ENCODE peak calls at places on chromosomes 1 and 21, in eight cellular contexts. E is effector memory CD8-positive, alpha-beta T cell; N is amniotic stem cell; D is body of pancreas; V is SHP77 treated with DMSO at 0.1 percent for 48 hours; U is activated effector memory CD4-positive, alpha-beta T cell treated with Interleukin-2 at 50 U/mL for 16 hours; A is ELR; M is HS-27A. Q is an unnamed sample.

GRCh38 chr1:213279410-213279809 is 228.4 kb downstream of the RPS6KC1 start:
- DNase-seq in E (no peak), N (no peak), D (no peak), V (no peak), U (no peak), A (no peak), M (no peak), Q (no peak)

GRCh38 chr21:39300587-39300986 is 12.8 kb downstream of the BRWD1 start:
- DNase-seq in E (no peak), N (no peak), D (no peak), V (no peak), U (no peak), A (no peak), M (no peak), Q (no peak)

GRCh38 chr1:47262787-47263413 is 30.9 kb upstream of the TAL1 start:
- DNase-seq in E (peak), N (no peak), D (peak), V (no peak), U (peak), A (peak), M (peak), Q (peak)

GRCh38 chr1:107326823-107327445 is 186.1 kb downstream of the NTNG1 start:
- DNase-seq in E (no peak), N (no peak), D (no peak), V (no peak), U (no peak), A (peak), M (no peak), Q (no peak)

GRCh38 chr1:167714851-167715652 is 6.7 kb upstream of the MPZL1 start:
- DNase-seq in E (peak), N (peak), D (peak), V (peak), U (peak), A (peak), M (peak), Q (peak)

GRCh38 chr1:237042892-237043576 is 1.1 kb downstream of the RYR2 start:
- DNase-seq in E (no peak), N (no peak), D (no peak), V (no peak), U (no peak), A (no peak), M (no peak), Q (no peak)

GRCh38 chr1:77888071-77888428 is 374 bp upstream of the NEXN start:
- DNase-seq in E (no peak), N (peak), D (no peak), V (no peak), U (no peak), A (peak), M (no peak), Q (no peak)

GRCh38 chr1:234836786-234837185 is 226.8 kb upstream of the IRF2BP2 start:
- DNase-seq in E (no peak), N (no peak), D (no peak), V (no peak), U (no peak), A (no peak), M (no peak), Q (no peak)

GRCh38 chr1:180966744-180967536 is 54.2 kb downstream of the KIAA1614 start:
- DNase-seq in E (no peak), N (no peak), D (no peak), V (no peak), U (no peak), A (no peak), M (no peak), Q (no peak)

GRCh38 chr1:204295666-204296065 is 64.1 kb downstream of the PLEKHA6 start:
- DNase-seq in E (no peak), N (no peak), D (no peak), V (no peak), U (no peak), A (peak), M (no peak), Q (no peak)

GRCh38 chr1:220908757-220909156 is 29.5 kb downstream of the HLX start:
- DNase-seq in E (no peak), N (no peak), D (peak), V (no peak), U (no peak), A (peak), M (no peak), Q (no peak)

GRCh38 chr1:30661311-30661710 is 62.1 kb downstream of the MATN1 start:
- DNase-seq in E (no peak), N (no peak), D (no peak), V (no peak), U (no peak), A (no peak), M (no peak), Q (no peak)

GRCh38 chr1:241081473-241081872 is 275.5 kb downstream of the RGS7 start:
- DNase-seq in E (no peak), N (no peak), D (no peak), V (no peak), U (no peak), A (peak), M (no peak), Q (no peak)

GRCh38 chr1:26278303-26278702 is 1.6 kb upstream of the SH3BGRL3 start:
- DNase-seq in E (no peak), N (peak), D (no peak), V (no peak), U (no peak), A (peak), M (peak), Q (peak)

GRCh38 chr1:9291914-9292360 is 757 bp upstream of the SPSB1 start:
- DNase-seq in E (no peak), N (no peak), D (peak), V (no peak), U (no peak), A (peak), M (no peak), Q (no peak)

GRCh38 chr1:199121047-199121446 is 482.2 kb downstream of the PTPRC start:
- DNase-seq in E (no peak), N (no peak), D (no peak), V (no peak), U (no peak), A (no peak), M (no peak), Q (no peak)

GRCh38 chr1:200751717-200752116 is 13.0 kb downstream of the CAMSAP2 start:
- DNase-seq in E (no peak), N (no peak), D (no peak), V (no peak), U (no peak), A (peak), M (no peak), Q (no peak)

GRCh38 chr1:168161459-168161858 is 17.3 kb upstream of the TIPRL start:
- DNase-seq in E (no peak), N (no peak), D (no peak), V (no peak), U (no peak), A (no peak), M (no peak), Q (no peak)

GRCh38 chr1:41073971-41074370 is 52.4 kb upstream of the SLFNL1 start:
- DNase-seq in E (no peak), N (peak), D (no peak), V (no peak), U (no peak), A (peak), M (peak), Q (no peak)

GRCh38 chr1:155071701-155072100 is 6.9 kb upstream of the EFNA3 start:
- DNase-seq in E (no peak), N (no peak), D (no peak), V (no peak), U (no peak), A (no peak), M (no peak), Q (no peak)

GRCh38 chr1:211628446-211628845 is 47.0 kb downstream of the NEK2 start:
- DNase-seq in E (no peak), N (no peak), D (no peak), V (no peak), U (no peak), A (no peak), M (no peak), Q (no peak)

GRCh38 chr1:210144736-210145135 is 87.9 kb upstream of the SERTAD4 start:
- DNase-seq in E (no peak), N (no peak), D (no peak), V (no peak), U (no peak), A (peak), M (no peak), Q (no peak)

GRCh38 chr1:83742446-83742845 is 256.5 kb downstream of the TTLL7 start:
- DNase-seq in E (no peak), N (no peak), D (no peak), V (no peak), U (no peak), A (no peak), M (no peak), Q (no peak)

GRCh38 chr1:168653567-168653966 is 75.4 kb downstream of the DPT start:
- DNase-seq in E (no peak), N (no peak), D (no peak), V (no peak), U (no peak), A (no peak), M (no peak), Q (no peak)

GRCh38 chr1:248102847-248103246 is 7.9 kb downstream of the OR2L13 start:
- DNase-seq in E (no peak), N (no peak), D (no peak), V (no peak), U (no peak), A (no peak), M (no peak), Q (no peak)

GRCh38 chr1:43383449-43383848 is 6.2 kb downstream of the MED8 start:
- DNase-seq in E (no peak), N (no peak), D (no peak), V (no peak), U (no peak), A (peak), M (no peak), Q (no peak)

GRCh38 chr1:236284291-236284711 is 2.5 kb upstream of the ERO1B start:
- DNase-seq in E (no peak), N (no peak), D (no peak), V (no peak), U (no peak), A (no peak), M (no peak), Q (no peak)

GRCh38 chr1:12127206-12127810 is 39.5 kb upstream of the TNFRSF1B start:
- DNase-seq in E (no peak), N (no peak), D (no peak), V (no peak), U (no peak), A (no peak), M (no peak), Q (no peak)

GRCh38 chr1:112359961-112360767 is 35.9 kb upstream of the CTTNBP2NL start:
- DNase-seq in E (no peak), N (no peak), D (peak), V (no peak), U (no peak), A (peak), M (no peak), Q (no peak)